ENCODE peak calls at places on chromosomes 13 and 19, in five cellular contexts. One of them, this sample, is unnamed.

GRCh38 chr13:85719749-85720148 is 79.5 kb downstream of the SLITRK6 start:
- DNase-seq in T-helper 22 cell: no peak
- DNase-seq in choroid plexus epithelial cell: no peak
- DNase-seq in stimulated activated naive CD8-positive, alpha-beta T cell treated with anti-CD3 and anti-CD28 coated beads, Interleukin-15, amount 100 ng/mL, for 72 hours: no peak
- DNase-seq in foreskin fibroblast: no peak
- DNase-seq in this sample: no peak

GRCh38 chr19:16970821-16971220 is 55.8 kb downstream of the CPAMD8 start:
- DNase-seq in T-helper 22 cell: no peak
- DNase-seq in choroid plexus epithelial cell: no peak
- DNase-seq in stimulated activated naive CD8-positive, alpha-beta T cell treated with anti-CD3 and anti-CD28 coated beads, Interleukin-15, amount 100 ng/mL, for 72 hours: no peak
- DNase-seq in foreskin fibroblast: no peak
- DNase-seq in this sample: no peak

GRCh38 chr19:45293682-45294081 is 29.0 kb downstream of the CKM start:
- DNase-seq in T-helper 22 cell: no peak
- DNase-seq in choroid plexus epithelial cell: no peak
- DNase-seq in stimulated activated naive CD8-positive, alpha-beta T cell treated with anti-CD3 and anti-CD28 coated beads, Interleukin-15, amount 100 ng/mL, for 72 hours: no peak
- DNase-seq in foreskin fibroblast: no peak
- DNase-seq in this sample: no peak

GRCh38 chr13:97259787-97260641 is 37.9 kb downstream of the MBNL2 start:
- DNase-seq in T-helper 22 cell: no peak
- DNase-seq in choroid plexus epithelial cell: peak; percentile 87
- DNase-seq in stimulated activated naive CD8-positive, alpha-beta T cell treated with anti-CD3 and anti-CD28 coated beads, Interleukin-15, amount 100 ng/mL, for 72 hours: no peak
- DNase-seq in foreskin fibroblast: peak; percentile 76
- DNase-seq in this sample: peak; percentile 56

GRCh38 chr13:74005320-74006154 is 128.7 kb downstream of the KLF12 start:
- DNase-seq in T-helper 22 cell: no peak
- DNase-seq in choroid plexus epithelial cell: no peak
- DNase-seq in stimulated activated naive CD8-positive, alpha-beta T cell treated with anti-CD3 and anti-CD28 coated beads, Interleukin-15, amount 100 ng/mL, for 72 hours: no peak
- DNase-seq in foreskin fibroblast: no peak
- DNase-seq in this sample: peak; percentile 48

GRCh38 chr19:49997709-49998108 is 27.5 kb downstream of the VRK3 start:
- DNase-seq in T-helper 22 cell: no peak
- DNase-seq in choroid plexus epithelial cell: peak; percentile 50
- DNase-seq in stimulated activated naive CD8-positive, alpha-beta T cell treated with anti-CD3 and anti-CD28 coated beads, Interleukin-15, amount 100 ng/mL, for 72 hours: no peak
- DNase-seq in foreskin fibroblast: peak; percentile 34
- DNase-seq in this sample: peak; percentile 30

GRCh38 chr19:45887311-45887710 is 1.4 kb upstream of the IRF2BP1 start:
- DNase-seq in T-helper 22 cell: no peak
- DNase-seq in choroid plexus epithelial cell: no peak
- DNase-seq in stimulated activated naive CD8-positive, alpha-beta T cell treated with anti-CD3 and anti-CD28 coated beads, Interleukin-15, amount 100 ng/mL, for 72 hours: no peak
- DNase-seq in foreskin fibroblast: no peak
- DNase-seq in this sample: no peak

GRCh38 chr19:45764947-45765346 is 4.1 kb downstream of the SIX5 start:
- DNase-seq in T-helper 22 cell: no peak
- DNase-seq in choroid plexus epithelial cell: no peak
- DNase-seq in stimulated activated naive CD8-positive, alpha-beta T cell treated with anti-CD3 and anti-CD28 coated beads, Interleukin-15, amount 100 ng/mL, for 72 hours: no peak
- DNase-seq in foreskin fibroblast: no peak
- DNase-seq in this sample: no peak

GRCh38 chr13:99909097-99909835 is 62.3 kb downstream of the ZIC5 start:
- DNase-seq in T-helper 22 cell: no peak
- DNase-seq in choroid plexus epithelial cell: no peak
- DNase-seq in stimulated activated naive CD8-positive, alpha-beta T cell treated with anti-CD3 and anti-CD28 coated beads, Interleukin-15, amount 100 ng/mL, for 72 hours: no peak
- DNase-seq in foreskin fibroblast: no peak
- DNase-seq in this sample: no peak

GRCh38 chr13:105144020-105144419 is 1391.4 kb downstream of the EFNB2 start:
- DNase-seq in T-helper 22 cell: no peak
- DNase-seq in choroid plexus epithelial cell: peak; percentile 1
- DNase-seq in stimulated activated naive CD8-positive, alpha-beta T cell treated with anti-CD3 and anti-CD28 coated beads, Interleukin-15, amount 100 ng/mL, for 72 hours: no peak
- DNase-seq in foreskin fibroblast: no peak
- DNase-seq in this sample: no peak

GRCh38 chr13:77789386-77789785 is 91.9 kb downstream of the SLAIN1 start:
- DNase-seq in T-helper 22 cell: no peak
- DNase-seq in choroid plexus epithelial cell: no peak
- DNase-seq in stimulated activated naive CD8-positive, alpha-beta T cell treated with anti-CD3 and anti-CD28 coated beads, Interleukin-15, amount 100 ng/mL, for 72 hours: no peak
- DNase-seq in foreskin fibroblast: no peak
- DNase-seq in this sample: no peak

GRCh38 chr13:25111557-25111956 is 15.6 kb downstream of the PABPC3 start:
- DNase-seq in T-helper 22 cell: no peak
- DNase-seq in choroid plexus epithelial cell: peak; percentile 36
- DNase-seq in stimulated activated naive CD8-positive, alpha-beta T cell treated with anti-CD3 and anti-CD28 coated beads, Interleukin-15, amount 100 ng/mL, for 72 hours: no peak
- DNase-seq in foreskin fibroblast: peak; percentile 4
- DNase-seq in this sample: no peak

GRCh38 chr13:97141564-97142005 is 80.5 kb upstream of the MBNL2 start:
- DNase-seq in T-helper 22 cell: no peak
- DNase-seq in choroid plexus epithelial cell: peak; percentile 89
- DNase-seq in stimulated activated naive CD8-positive, alpha-beta T cell treated with anti-CD3 and anti-CD28 coated beads, Interleukin-15, amount 100 ng/mL, for 72 hours: peak; percentile 6
- DNase-seq in foreskin fibroblast: peak; percentile 91
- DNase-seq in this sample: peak; percentile 93

GRCh38 chr19:44912854-44913253 is 1.6 kb upstream of the APOC1 start:
- DNase-seq in T-helper 22 cell: no peak
- DNase-seq in choroid plexus epithelial cell: no peak
- DNase-seq in stimulated activated naive CD8-positive, alpha-beta T cell treated with anti-CD3 and anti-CD28 coated beads, Interleukin-15, amount 100 ng/mL, for 72 hours: no peak
- DNase-seq in foreskin fibroblast: peak; percentile 51
- DNase-seq in this sample: no peak

GRCh38 chr19:30224689-30225606 is 147.2 kb upstream of the ZNF536 start:
- DNase-seq in T-helper 22 cell: no peak
- DNase-seq in choroid plexus epithelial cell: no peak
- DNase-seq in stimulated activated naive CD8-positive, alpha-beta T cell treated with anti-CD3 and anti-CD28 coated beads, Interleukin-15, amount 100 ng/mL, for 72 hours: peak; percentile 16
- DNase-seq in foreskin fibroblast: peak; percentile 52
- DNase-seq in this sample: no peak

GRCh38 chr19:14048439-14049153 is 13.3 kb downstream of the PALM3 start:
- DNase-seq in T-helper 22 cell: peak; percentile 40
- DNase-seq in choroid plexus epithelial cell: peak; percentile 31
- DNase-seq in stimulated activated naive CD8-positive, alpha-beta T cell treated with anti-CD3 and anti-CD28 coated beads, Interleukin-15, amount 100 ng/mL, for 72 hours: peak; percentile 76
- DNase-seq in foreskin fibroblast: peak; percentile 41
- DNase-seq in this sample: no peak

GRCh38 chr13:33230178-33230881 is 55.2 kb downstream of the STARD13 start:
- DNase-seq in T-helper 22 cell: no peak
- DNase-seq in choroid plexus epithelial cell: peak; percentile 79
- DNase-seq in stimulated activated naive CD8-positive, alpha-beta T cell treated with anti-CD3 and anti-CD28 coated beads, Interleukin-15, amount 100 ng/mL, for 72 hours: no peak
- DNase-seq in foreskin fibroblast: peak; percentile 75
- DNase-seq in this sample: no peak

GRCh38 chr19:2462635-2463421 is 6.1 kb upstream of the LMNB2 start:
- DNase-seq in T-helper 22 cell: no peak
- DNase-seq in choroid plexus epithelial cell: peak; percentile 96
- DNase-seq in stimulated activated naive CD8-positive, alpha-beta T cell treated with anti-CD3 and anti-CD28 coated beads, Interleukin-15, amount 100 ng/mL, for 72 hours: no peak
- DNase-seq in foreskin fibroblast: peak; percentile 99
- DNase-seq in this sample: no peak

GRCh38 chr19:33392341-33393285 is 19.1 kb downstream of the CEBPG start:
- DNase-seq in T-helper 22 cell: no peak
- DNase-seq in choroid plexus epithelial cell: no peak
- DNase-seq in stimulated activated naive CD8-positive, alpha-beta T cell treated with anti-CD3 and anti-CD28 coated beads, Interleukin-15, amount 100 ng/mL, for 72 hours: no peak
- DNase-seq in foreskin fibroblast: no peak
- DNase-seq in this sample: no peak

This sample was measured in SHP77 treated with DMSO at 0.1 percent for 48 hours.